ENCODE peak calls at places on chromosomes 2 and 18, in seven cellular contexts. One of them, this sample, is unnamed.

GRCh38 chr2:199471443-199472057 is 13.8 kb upstream of the SATB2 start:
- DNase-seq in left lung: no peak
- DNase-seq in cardiac muscle cell: peak; percentile 89
- DNase-seq in ovary: peak; percentile 29
- DNase-seq in CD8-positive, alpha-beta memory T cell: no peak
- DNase-seq in hepatocyte: peak; percentile 86
- DNase-seq in sigmoid colon: no peak
- DNase-seq in this sample: no peak

GRCh38 chr2:74379851-74380789 is at the start of gene DCTN1:
- DNase-seq in left lung: peak; percentile 52
- DNase-seq in cardiac muscle cell: peak; percentile 78
- DNase-seq in ovary: peak; percentile 48
- DNase-seq in CD8-positive, alpha-beta memory T cell: no peak
- DNase-seq in hepatocyte: peak; percentile 74
- DNase-seq in sigmoid colon: peak; percentile 74
- DNase-seq in this sample: peak; percentile 9

GRCh38 chr2:187165936-187166335 is 282.1 kb downstream of the CALCRL start:
- DNase-seq in left lung: no peak
- DNase-seq in cardiac muscle cell: no peak
- DNase-seq in ovary: no peak
- DNase-seq in CD8-positive, alpha-beta memory T cell: no peak
- DNase-seq in hepatocyte: no peak
- DNase-seq in sigmoid colon: no peak
- DNase-seq in this sample: no peak

GRCh38 chr2:125643585-125643984 is 1012.4 kb upstream of the GYPC start:
- DNase-seq in left lung: no peak
- DNase-seq in cardiac muscle cell: no peak
- DNase-seq in ovary: no peak
- DNase-seq in CD8-positive, alpha-beta memory T cell: no peak
- DNase-seq in hepatocyte: no peak
- DNase-seq in sigmoid colon: no peak
- DNase-seq in this sample: no peak

GRCh38 chr2:69755862-69756467 is 14.0 kb downstream of the ANXA4 start:
- DNase-seq in left lung: no peak
- DNase-seq in cardiac muscle cell: no peak
- DNase-seq in ovary: no peak
- DNase-seq in CD8-positive, alpha-beta memory T cell: no peak
- DNase-seq in hepatocyte: no peak
- DNase-seq in sigmoid colon: no peak
- DNase-seq in this sample: no peak

GRCh38 chr18:33440011-33440383 is 524 bp downstream of the CCDC178 start:
- DNase-seq in left lung: peak; percentile 34
- DNase-seq in cardiac muscle cell: peak; percentile 76
- DNase-seq in ovary: peak; percentile 67
- DNase-seq in CD8-positive, alpha-beta memory T cell: no peak
- DNase-seq in hepatocyte: peak; percentile 82
- DNase-seq in sigmoid colon: peak; percentile 66
- DNase-seq in this sample: no peak

GRCh38 chr18:56124186-56124585 is 514.2 kb downstream of the TXNL1 start:
- DNase-seq in left lung: no peak
- DNase-seq in cardiac muscle cell: no peak
- DNase-seq in ovary: no peak
- DNase-seq in CD8-positive, alpha-beta memory T cell: no peak
- DNase-seq in hepatocyte: no peak
- DNase-seq in sigmoid colon: no peak
- DNase-seq in this sample: no peak

GRCh38 chr18:10061566-10061965 is 147.8 kb downstream of the VAPA start:
- DNase-seq in left lung: no peak
- DNase-seq in cardiac muscle cell: no peak
- DNase-seq in ovary: no peak
- DNase-seq in CD8-positive, alpha-beta memory T cell: no peak
- DNase-seq in hepatocyte: no peak
- DNase-seq in sigmoid colon: no peak
- DNase-seq in this sample: no peak

GRCh38 chr18:57052173-57052572 is 94.7 kb upstream of the BOD1L2 start:
- DNase-seq in left lung: no peak
- DNase-seq in cardiac muscle cell: no peak
- DNase-seq in ovary: no peak
- DNase-seq in CD8-positive, alpha-beta memory T cell: no peak
- DNase-seq in hepatocyte: no peak
- DNase-seq in sigmoid colon: no peak
- DNase-seq in this sample: no peak

GRCh38 chr2:233912799-233913423 is 4.3 kb upstream of the TRPM8 start:
- DNase-seq in left lung: no peak
- DNase-seq in cardiac muscle cell: peak; percentile 76
- DNase-seq in ovary: no peak
- DNase-seq in CD8-positive, alpha-beta memory T cell: no peak
- DNase-seq in hepatocyte: peak; percentile 78
- DNase-seq in sigmoid colon: no peak
- DNase-seq in this sample: no peak

GRCh38 chr2:20635698-20636584 is 15.0 kb downstream of the HS1BP3 start:
- DNase-seq in left lung: peak; percentile 76
- DNase-seq in cardiac muscle cell: peak; percentile 88
- DNase-seq in ovary: peak; percentile 93
- DNase-seq in CD8-positive, alpha-beta memory T cell: no peak
- DNase-seq in hepatocyte: peak; percentile 93
- DNase-seq in sigmoid colon: peak; percentile 95
- DNase-seq in this sample: peak; percentile 8

GRCh38 chr2:119512946-119513345 is 11.3 kb downstream of the SCTR start:
- DNase-seq in left lung: no peak
- DNase-seq in cardiac muscle cell: no peak
- DNase-seq in ovary: no peak
- DNase-seq in CD8-positive, alpha-beta memory T cell: no peak
- DNase-seq in hepatocyte: no peak
- DNase-seq in sigmoid colon: no peak
- DNase-seq in this sample: no peak

GRCh38 chr2:143936758-143937562 is 583.0 kb downstream of the ZEB2 start:
- DNase-seq in left lung: peak; percentile 35
- DNase-seq in cardiac muscle cell: peak; percentile 73
- DNase-seq in ovary: peak; percentile 76
- DNase-seq in CD8-positive, alpha-beta memory T cell: peak; percentile 3
- DNase-seq in hepatocyte: peak; percentile 64
- DNase-seq in sigmoid colon: peak; percentile 61
- DNase-seq in this sample: no peak

GRCh38 chr18:9437049-9437448 is 38.3 kb upstream of the RALBP1 start:
- DNase-seq in left lung: no peak
- DNase-seq in cardiac muscle cell: no peak
- DNase-seq in ovary: no peak
- DNase-seq in CD8-positive, alpha-beta memory T cell: no peak
- DNase-seq in hepatocyte: no peak
- DNase-seq in sigmoid colon: peak; percentile 72
- DNase-seq in this sample: no peak

GRCh38 chr2:66574701-66575624 is 140.0 kb downstream of the MEIS1 start:
- DNase-seq in left lung: peak; percentile 64
- DNase-seq in cardiac muscle cell: peak; percentile 91
- DNase-seq in ovary: peak; percentile 76
- DNase-seq in CD8-positive, alpha-beta memory T cell: no peak
- DNase-seq in hepatocyte: peak; percentile 87
- DNase-seq in sigmoid colon: peak; percentile 92
- DNase-seq in this sample: no peak

GRCh38 chr2:1816414-1816911 is 72.1 kb upstream of the PXDN start:
- DNase-seq in left lung: no peak
- DNase-seq in cardiac muscle cell: no peak
- DNase-seq in ovary: peak; percentile 46
- DNase-seq in CD8-positive, alpha-beta memory T cell: no peak
- DNase-seq in hepatocyte: no peak
- DNase-seq in sigmoid colon: peak; percentile 93
- DNase-seq in this sample: no peak

GRCh38 chr2:88450925-88451575 is 1.4 kb downstream of the FOXI3 start:
- DNase-seq in left lung: no peak
- DNase-seq in cardiac muscle cell: no peak
- DNase-seq in ovary: no peak
- DNase-seq in CD8-positive, alpha-beta memory T cell: no peak
- DNase-seq in hepatocyte: no peak
- DNase-seq in sigmoid colon: peak; percentile 32
- DNase-seq in this sample: no peak

GRCh38 chr2:239569401-239570090 is 168.7 kb upstream of the HDAC4 start:
- DNase-seq in left lung: no peak
- DNase-seq in cardiac muscle cell: no peak
- DNase-seq in ovary: no peak
- DNase-seq in CD8-positive, alpha-beta memory T cell: no peak
- DNase-seq in hepatocyte: no peak
- DNase-seq in sigmoid colon: no peak
- DNase-seq in this sample: no peak

GRCh38 chr18:36872329-36872728 is 43.4 kb downstream of the KIAA1328 start:
- DNase-seq in left lung: no peak
- DNase-seq in cardiac muscle cell: no peak
- DNase-seq in ovary: no peak
- DNase-seq in CD8-positive, alpha-beta memory T cell: no peak
- DNase-seq in hepatocyte: no peak
- DNase-seq in sigmoid colon: no peak
- DNase-seq in this sample: no peak

GRCh38 chr2:33145459-33145858 is 198.7 kb downstream of the LTBP1 start:
- DNase-seq in left lung: no peak
- DNase-seq in cardiac muscle cell: no peak
- DNase-seq in ovary: no peak
- DNase-seq in CD8-positive, alpha-beta memory T cell: no peak
- DNase-seq in hepatocyte: no peak
- DNase-seq in sigmoid colon: no peak
- DNase-seq in this sample: no peak
- H3K27ac ChIP-seq in left lung: no peak overlapping the region
- H3K27ac ChIP-seq in cardiac muscle cell: no peak overlapping the region
- H3K27ac ChIP-seq in ovary: no peak overlapping the region
- H3K27ac ChIP-seq in CD8-positive, alpha-beta memory T cell: no peak overlapping the region
- H3K27ac ChIP-seq in hepatocyte: peak overlapping the region; percentile 56
- H3K27ac ChIP-seq in sigmoid colon: peak overlapping the region; percentile 72
- H3K27ac ChIP-seq in this sample: no peak overlapping the region

GRCh38 chr18:48783616-48784520 is 166.9 kb downstream of the SMAD7 start:
- DNase-seq in left lung: no peak
- DNase-seq in cardiac muscle cell: no peak
- DNase-seq in ovary: no peak
- DNase-seq in CD8-positive, alpha-beta memory T cell: no peak
- DNase-seq in hepatocyte: no peak
- DNase-seq in sigmoid colon: no peak
- DNase-seq in this sample: no peak
- H3K4me1 ChIP-seq in left lung: peaks cover 59% of the 10 kb centered on the region
- H3K4me1 ChIP-seq in cardiac muscle cell: peaks cover 71% of the 10 kb centered on the region
- H3K4me1 ChIP-seq in ovary: peaks cover 28% of the 10 kb centered on the region
- H3K4me1 ChIP-seq in CD8-positive, alpha-beta memory T cell: peaks cover 16% of the 10 kb centered on the region
- H3K4me1 ChIP-seq in hepatocyte: peaks cover 63% of the 10 kb centered on the region
- H3K4me1 ChIP-seq in sigmoid colon: peaks cover 42% of the 10 kb centered on the region
- H3K4me1 ChIP-seq in this sample: peaks cover 23% of the 10 kb centered on the region

DNA sequence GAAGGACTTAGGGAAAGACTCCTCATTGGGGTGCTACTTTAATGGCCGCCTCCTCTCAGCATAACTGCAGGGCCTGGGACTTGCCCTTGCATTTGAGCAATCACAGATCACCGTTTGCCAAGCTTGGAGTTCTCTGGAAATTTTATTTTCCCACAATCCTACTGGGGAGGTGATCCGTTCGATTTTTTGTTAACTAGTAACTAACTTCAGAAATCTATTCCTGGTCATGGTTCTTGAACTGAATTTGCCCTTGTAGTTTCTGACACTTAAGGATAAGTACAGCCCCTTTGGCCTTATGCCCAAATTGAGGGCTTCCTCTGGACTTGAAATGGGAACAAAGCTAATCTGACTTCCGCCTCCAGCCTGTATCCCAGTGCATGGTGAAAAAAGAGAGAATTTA is 60.5 kb upstream of the ST3GAL5 start:
- DNase-seq in left lung: peak; percentile 48
- DNase-seq in cardiac muscle cell: peak; percentile 33
- DNase-seq in ovary: no peak
- DNase-seq in CD8-positive, alpha-beta memory T cell: no peak
- DNase-seq in hepatocyte: no peak
- DNase-seq in sigmoid colon: no peak
- DNase-seq in this sample: no peak
- H3K27ac ChIP-seq in left lung: no peak overlapping the region
- H3K27ac ChIP-seq in cardiac muscle cell: no peak overlapping the region
- H3K27ac ChIP-seq in ovary: no peak overlapping the region
- H3K27ac ChIP-seq in CD8-positive, alpha-beta memory T cell: no peak overlapping the region
- H3K27ac ChIP-seq in hepatocyte: no peak overlapping the region
- H3K27ac ChIP-seq in sigmoid colon: no peak overlapping the region
- H3K27ac ChIP-seq in this sample: no peak overlapping the region

DNA sequence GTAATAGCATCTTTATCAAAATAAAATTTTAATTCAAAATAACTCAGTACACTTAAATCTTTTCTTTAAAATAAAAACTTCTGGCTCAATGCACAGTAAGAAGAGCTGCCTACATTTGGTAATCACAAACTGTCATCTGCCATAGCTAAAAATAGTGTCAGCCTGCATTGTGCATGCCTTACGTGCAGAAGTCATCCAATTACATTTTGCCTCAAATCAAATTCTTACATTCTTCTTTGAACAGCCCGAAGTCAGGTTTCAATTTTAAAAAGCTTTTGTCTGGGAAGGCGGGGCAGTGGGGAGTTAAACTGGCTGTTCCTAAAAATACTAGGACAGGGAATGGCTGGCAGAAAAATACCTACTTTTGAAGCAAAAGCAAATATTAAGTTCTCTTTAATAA is 51.1 kb downstream of the RTN4 start:
- DNase-seq in left lung: no peak
- DNase-seq in cardiac muscle cell: peak; percentile 74
- DNase-seq in ovary: no peak
- DNase-seq in CD8-positive, alpha-beta memory T cell: no peak
- DNase-seq in hepatocyte: no peak
- DNase-seq in sigmoid colon: no peak
- DNase-seq in this sample: no peak
- H3K4me1 ChIP-seq in left lung: peaks cover 64% of the 10 kb centered on the region
- H3K4me1 ChIP-seq in cardiac muscle cell: peaks cover 39% of the 10 kb centered on the region
- H3K4me1 ChIP-seq in ovary: peaks cover 2% of the 10 kb centered on the region
- H3K4me1 ChIP-seq in CD8-positive, alpha-beta memory T cell: peaks cover 42% of the 10 kb centered on the region
- H3K4me1 ChIP-seq in hepatocyte: peaks cover 21% of the 10 kb centered on the region
- H3K4me1 ChIP-seq in sigmoid colon: peaks cover 43% of the 10 kb centered on the region
- H3K4me1 ChIP-seq in this sample: peaks cover 81% of the 10 kb centered on the region

DNA sequence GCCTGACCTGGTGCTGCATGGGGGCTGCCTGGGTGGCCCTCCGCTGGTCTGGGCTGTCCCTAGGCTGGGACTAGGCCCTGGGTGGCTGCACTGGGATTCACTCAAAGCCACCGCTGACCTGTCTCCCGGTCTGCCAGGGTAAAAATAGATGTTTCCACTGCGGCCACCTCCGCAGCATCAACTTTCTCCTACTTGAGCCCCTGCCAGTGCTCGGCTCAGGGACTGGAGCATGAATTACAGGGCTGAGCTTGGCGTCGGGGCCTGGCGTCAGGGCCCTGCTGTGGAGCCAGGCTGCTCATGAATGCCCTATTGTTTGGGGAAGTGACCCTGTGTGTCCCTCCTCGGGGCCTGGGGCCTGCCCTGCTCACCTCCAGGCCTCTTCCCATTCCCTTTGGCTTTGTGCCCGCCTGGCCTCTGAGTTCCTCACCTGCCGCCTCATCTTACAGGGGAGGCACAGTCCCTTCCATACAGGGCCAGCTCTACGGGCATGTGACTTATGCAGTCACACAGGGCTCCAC is 247.6 kb downstream of the DYSF start:
- DNase-seq in left lung: peak; percentile 30
- DNase-seq in cardiac muscle cell: peak; percentile 73
- DNase-seq in ovary: no peak
- DNase-seq in CD8-positive, alpha-beta memory T cell: no peak
- DNase-seq in hepatocyte: no peak
- DNase-seq in sigmoid colon: peak; percentile 92
- DNase-seq in this sample: no peak
- H3K27ac ChIP-seq in left lung: no peak overlapping the region
- H3K27ac ChIP-seq in cardiac muscle cell: peak overlapping the region; percentile 87
- H3K27ac ChIP-seq in ovary: no peak overlapping the region
- H3K27ac ChIP-seq in CD8-positive, alpha-beta memory T cell: no peak overlapping the region
- H3K27ac ChIP-seq in hepatocyte: no peak overlapping the region
- H3K27ac ChIP-seq in sigmoid colon: peak overlapping the region; percentile 58
- H3K27ac ChIP-seq in this sample: no peak overlapping the region